ENCODE peak calls at places on chromosomes 2 and 18, in seven cellular contexts. J is activated CD4-positive, alpha-beta memory T cell treated with anti-CD3 and anti-CD28 coated beads for 36 hours; Z is left colon; Q is T follicular helper cell; G is A549; K is NCI-H345; H is NCI-H460. M is an unnamed sample.

GRCh38 chr18:26190506-26190905 is 35.7 kb upstream of the TAF4B start:
- DNase-seq in J (peak; percentile 49), Z (peak; percentile 18), Q (no peak), G (no peak), K (no peak), H (no peak), M (no peak)

GRCh38 chr2:187959821-187960220 is 331.9 kb upstream of the GULP1 start:
- DNase-seq in J (no peak), Z (no peak), Q (no peak), G (peak; percentile 2), K (no peak), H (no peak), M (peak; percentile 4)

GRCh38 chr18:46264255-46264654 is 160.1 kb downstream of the HAUS1 start:
- DNase-seq in J (no peak), Z (no peak), Q (no peak), G (peak; percentile 42), K (no peak), H (no peak), M (no peak)

GRCh38 chr2:45331034-45331786 is 279.9 kb downstream of the SRBD1 start:
- DNase-seq in J (no peak), Z (no peak), Q (no peak), G (peak; percentile 36), K (no peak), H (no peak), M (no peak)

GRCh38 chr2:11377915-11378649 is 33.6 kb upstream of the ROCK2 start:
- DNase-seq in J (no peak), Z (no peak), Q (no peak), G (no peak), K (no peak), H (no peak), M (no peak)

GRCh38 chr2:45681675-45682074 is 30.2 kb downstream of the PRKCE start:
- DNase-seq in J (peak; percentile 20), Z (no peak), Q (no peak), G (peak; percentile 48), K (no peak), H (peak; percentile 15), M (peak; percentile 96)

GRCh38 chr2:23211987-23212583 is 172.9 kb upstream of the KLHL29 start:
- DNase-seq in J (no peak), Z (no peak), Q (no peak), G (no peak), K (no peak), H (no peak), M (no peak)

GRCh38 chr18:686339-687111 is 25.9 kb downstream of the ENOSF1 start:
- DNase-seq in J (no peak), Z (no peak), Q (no peak), G (no peak), K (peak; percentile 15), H (no peak), M (no peak)

GRCh38 chr18:55699233-55699765 is 111.3 kb upstream of the TCF4 start:
- DNase-seq in J (no peak), Z (no peak), Q (no peak), G (no peak), K (no peak), H (no peak), M (no peak)

GRCh38 chr2:57045236-57045635 is 861.4 kb downstream of the CCDC85A start:
- DNase-seq in J (no peak), Z (no peak), Q (no peak), G (no peak), K (no peak), H (no peak), M (no peak)

GRCh38 chr2:169361706-169362345 is 508 bp downstream of the LRP2 start:
- DNase-seq in J (peak; percentile 13), Z (peak; percentile 9), Q (no peak), G (peak; percentile 1), K (peak; percentile 41), H (no peak), M (no peak)

GRCh38 chr2:75541430-75541829 is 19.3 kb downstream of the EVA1A start:
- DNase-seq in J (no peak), Z (no peak), Q (no peak), G (no peak), K (no peak), H (no peak), M (no peak)

GRCh38 chr18:11387880-11388279 is 221.5 kb upstream of the SLC35G4 start:
- DNase-seq in J (no peak), Z (no peak), Q (no peak), G (peak; percentile 73), K (no peak), H (peak; percentile 69), M (peak; percentile 82)

GRCh38 chr2:122960727-122961641 is 1064.1 kb upstream of the CNTNAP5 start:
- DNase-seq in J (no peak), Z (no peak), Q (no peak), G (peak; percentile 4), K (peak; percentile 78), H (peak; percentile 72), M (peak; percentile 87)

GRCh38 chr2:105660489-105660888 is 84.2 kb upstream of the NCK2 start:
- DNase-seq in J (no peak), Z (no peak), Q (no peak), G (no peak), K (no peak), H (no peak), M (no peak)

GRCh38 chr2:145813481-145813880 is 1293.6 kb upstream of the ZEB2 start:
- DNase-seq in J (no peak), Z (no peak), Q (no peak), G (no peak), K (no peak), H (no peak), M (no peak)

GRCh38 chr2:123518387-123518786 is 506.7 kb upstream of the CNTNAP5 start:
- DNase-seq in J (no peak), Z (no peak), Q (no peak), G (no peak), K (no peak), H (no peak), M (no peak)

GRCh38 chr2:239535413-239535790 is 134.6 kb upstream of the HDAC4 start:
- DNase-seq in J (no peak), Z (no peak), Q (no peak), G (no peak), K (no peak), H (no peak), M (no peak)

GRCh38 chr2:28750316-28751101 is 1.1 kb upstream of the PPP1CB start:
- DNase-seq in J (peak; percentile 47), Z (no peak), Q (peak; percentile 17), G (peak; percentile 23), K (peak; percentile 27), H (peak; percentile 26), M (peak; percentile 30)

GRCh38 chr18:46222093-46222492 is 117.9 kb downstream of the HAUS1 start:
- DNase-seq in J (no peak), Z (no peak), Q (no peak), G (no peak), K (no peak), H (no peak), M (no peak)

GRCh38 chr2:167292430-167293171 is 404.3 kb downstream of the XIRP2 start:
- DNase-seq in J (peak; percentile 77), Z (peak; percentile 85), Q (no peak), G (peak; percentile 80), K (peak; percentile 93), H (peak; percentile 86), M (no peak)

GRCh38 chr2:188974184-188974583 is at the start of gene COL3A1:
- DNase-seq in J (no peak), Z (no peak), Q (no peak), G (no peak), K (no peak), H (no peak), M (no peak)

GRCh38 chr2:40218679-40219078 is 233.2 kb downstream of the SLC8A1 start:
- DNase-seq in J (no peak), Z (peak; percentile 44), Q (no peak), G (no peak), K (peak; percentile 35), H (no peak), M (no peak)

GRCh38 chr2:23394700-23395099 is 9.7 kb downstream of the KLHL29 start:
- DNase-seq in J (no peak), Z (no peak), Q (no peak), G (no peak), K (no peak), H (no peak), M (no peak)

GRCh38 chr18:35713545-35713944 is 132.0 kb downstream of the GALNT1 start:
- DNase-seq in J (no peak), Z (no peak), Q (no peak), G (no peak), K (no peak), H (no peak), M (no peak)

GRCh38 chr2:182330451-182331325 is 96.1 kb downstream of the PDE1A start:
- DNase-seq in J (no peak), Z (no peak), Q (no peak), G (no peak), K (no peak), H (no peak), M (peak; percentile 9)

GRCh38 chr2:220143336-220143735 is 515.9 kb downstream of the SLC4A3 start:
- DNase-seq in J (no peak), Z (no peak), Q (no peak), G (peak; percentile 11), K (no peak), H (no peak), M (peak; percentile 3)

GRCh38 chr2:128472789-128473174 is 154.1 kb upstream of the HS6ST1 start:
- DNase-seq in J (no peak), Z (no peak), Q (no peak), G (no peak), K (no peak), H (no peak), M (no peak)

GRCh38 chr18:58338961-58339722 is 289.7 kb downstream of the ALPK2 start:
- DNase-seq in J (no peak), Z (no peak), Q (no peak), G (no peak), K (peak; percentile 13), H (no peak), M (no peak)

GRCh38 chr2:145569108-145569507 is 1049.2 kb upstream of the ZEB2 start:
- DNase-seq in J (no peak), Z (no peak), Q (no peak), G (peak; percentile 34), K (no peak), H (peak; percentile 8), M (peak; percentile 9)

GRCh38 chr2:12762976-12763375 is 46.2 kb downstream of the TRIB2 start:
- DNase-seq in J (no peak), Z (no peak), Q (no peak), G (no peak), K (no peak), H (no peak), M (no peak)

GRCh38 chr2:229712125-229712524 is 2.2 kb downstream of the DNER start:
- DNase-seq in J (no peak), Z (no peak), Q (no peak), G (peak; percentile 23), K (no peak), H (no peak), M (peak; percentile 19)

GRCh38 chr2:7191927-7192326 is 274.7 kb downstream of the RNF144A start:
- DNase-seq in J (no peak), Z (no peak), Q (no peak), G (peak; percentile 57), K (no peak), H (no peak), M (no peak)

GRCh38 chr2:100741880-100742814 is 77.8 kb upstream of the NPAS2 start:
- DNase-seq in J (peak; percentile 14), Z (no peak), Q (no peak), G (peak; percentile 53), K (no peak), H (no peak), M (peak; percentile 8)

GRCh38 chr2:190467575-190468083 is 59.5 kb downstream of the MFSD6 start:
- DNase-seq in J (no peak), Z (peak; percentile 12), Q (no peak), G (no peak), K (peak; percentile 83), H (no peak), M (no peak)

GRCh38 chr2:232542715-232543467 is 3.4 kb downstream of the CHRNG start:
- DNase-seq in J (peak; percentile 7), Z (no peak), Q (no peak), G (no peak), K (no peak), H (no peak), M (no peak)

M was measured in RKO.